ENCODE peak calls at places on chromosomes 16 and 17, in eight cellular contexts. H is ascending aorta, P is NCI-H146, Z is mammary epithelial cell, A is HTR-8/SVneo, T is HT1080, W is mucosa of gallbladder, C is AG08395. V is an unnamed sample.

GRCh38 chr16:30142672-30143346 is 19.8 kb upstream of the MAPK3 start:
- DNase-seq in W (no peak), P (no peak), Z (no peak), A (no peak), H (no peak), T (no peak), C (no peak), V (no peak)

GRCh38 chr17:64387545-64388171 is 3.0 kb downstream of the PECAM1 start:
- DNase-seq in H (no peak), W (no peak), T (no peak), A (no peak), Z (no peak), C (no peak), P (no peak), V (no peak)

GRCh38 chr16:63080736-63081135 is 1044.5 kb upstream of the CDH8 start:
- DNase-seq in Z (no peak), H (no peak), T (no peak), A (no peak), W (no peak), P (no peak), C (no peak), V (no peak)

GRCh38 chr16:48720266-48720665 is 110.3 kb upstream of the N4BP1 start:
- DNase-seq in W (no peak), C (no peak), Z (peak; percentile 19), T (no peak), H (no peak), A (no peak), P (no peak), V (peak; percentile 1)

GRCh38 chr17:13797863-13798262 is 196.1 kb upstream of the HS3ST3A1 start:
- DNase-seq in T (no peak), H (no peak), W (no peak), P (no peak), Z (peak; percentile 28), C (no peak), A (no peak), V (no peak)

GRCh38 chr16:74844041-74844826 is 69.6 kb upstream of the FA2H start:
- DNase-seq in P (no peak), A (no peak), T (no peak), W (no peak), Z (no peak), C (no peak), H (no peak), V (peak; percentile 29)

GRCh38 chr16:35750701-35751104 is 2291.3 kb downstream of the TP53TG3F start:
- DNase-seq in P (no peak), T (no peak), A (no peak), W (peak; percentile 8), C (no peak), H (no peak), Z (no peak), V (no peak)

GRCh38 chr17:49616546-49617205 is 41.0 kb downstream of the NXPH3 start:
- DNase-seq in W (peak; percentile 60), H (no peak), T (no peak), A (no peak), Z (peak; percentile 32), P (no peak), C (peak; percentile 79), V (peak; percentile 93)

GRCh38 chr16:55021595-55022475 is 91.2 kb downstream of the IRX5 start:
- DNase-seq in P (peak; percentile 26), A (no peak), C (peak; percentile 50), T (peak; percentile 85), W (no peak), Z (peak; percentile 74), H (no peak), V (peak; percentile 35)

GRCh38 chr17:10652984-10653680 is 4.0 kb downstream of the MYH3 start:
- DNase-seq in Z (no peak), H (no peak), C (no peak), W (no peak), A (no peak), P (no peak), T (no peak), V (peak; percentile 29)

V was measured in fibroblast of mammary gland.